ENCODE peak calls at places on chromosomes 7 and 10, in six cellular contexts. One of them, this sample, is unnamed.

GRCh38 chr10:102455893-102456471 is 4.6 kb upstream of the C10orf95 start:
- DNase-seq in adrenal gland: no peak
- DNase-seq in ovary: no peak
- DNase-seq in heart left ventricle: no peak
- DNase-seq in tibial artery: no peak
- DNase-seq in AG04450: peak
- DNase-seq in this sample: no peak

GRCh38 chr10:92656266-92656961 is 33.3 kb upstream of the HHEX start:
- DNase-seq in adrenal gland: no peak
- DNase-seq in ovary: no peak
- DNase-seq in heart left ventricle: no peak
- DNase-seq in tibial artery: no peak
- DNase-seq in AG04450: no peak
- DNase-seq in this sample: no peak

GRCh38 chr10:113521482-113521795 is 31.4 kb upstream of the HABP2 start:
- DNase-seq in adrenal gland: no peak
- DNase-seq in ovary: no peak
- DNase-seq in heart left ventricle: no peak
- DNase-seq in tibial artery: no peak
- DNase-seq in AG04450: no peak
- DNase-seq in this sample: no peak

GRCh38 chr7:36606442-36607205 is 117.7 kb downstream of the AOAH start:
- DNase-seq in adrenal gland: no peak
- DNase-seq in ovary: no peak
- DNase-seq in heart left ventricle: no peak
- DNase-seq in tibial artery: no peak
- DNase-seq in AG04450: no peak
- DNase-seq in this sample: no peak

GRCh38 chr10:87979847-87980246 is 116.4 kb downstream of the PTEN start:
- DNase-seq in adrenal gland: no peak
- DNase-seq in ovary: no peak
- DNase-seq in heart left ventricle: no peak
- DNase-seq in tibial artery: no peak
- DNase-seq in AG04450: no peak
- DNase-seq in this sample: no peak

GRCh38 chr7:66313913-66314568 is 108.9 kb downstream of the TPST1 start:
- DNase-seq in adrenal gland: no peak
- DNase-seq in ovary: no peak
- DNase-seq in heart left ventricle: no peak
- DNase-seq in tibial artery: no peak
- DNase-seq in AG04450: no peak
- DNase-seq in this sample: no peak

GRCh38 chr10:125226823-125227222 is 66.5 kb upstream of the CTBP2 start:
- DNase-seq in adrenal gland: no peak
- DNase-seq in ovary: no peak
- DNase-seq in heart left ventricle: no peak
- DNase-seq in tibial artery: peak
- DNase-seq in AG04450: no peak
- DNase-seq in this sample: no peak

GRCh38 chr7:34735526-34735925 is 77.5 kb downstream of the NPSR1 start:
- DNase-seq in adrenal gland: no peak
- DNase-seq in ovary: no peak
- DNase-seq in heart left ventricle: no peak
- DNase-seq in tibial artery: no peak
- DNase-seq in AG04450: no peak
- DNase-seq in this sample: no peak

GRCh38 chr10:112827091-112827490 is 123.0 kb upstream of the TCF7L2 start:
- DNase-seq in adrenal gland: no peak
- DNase-seq in ovary: no peak
- DNase-seq in heart left ventricle: no peak
- DNase-seq in tibial artery: no peak
- DNase-seq in AG04450: no peak
- DNase-seq in this sample: no peak

GRCh38 chr7:33881316-33881715 is 24.0 kb upstream of the BMPER start:
- DNase-seq in adrenal gland: no peak
- DNase-seq in ovary: no peak
- DNase-seq in heart left ventricle: no peak
- DNase-seq in tibial artery: no peak
- DNase-seq in AG04450: no peak
- DNase-seq in this sample: no peak

GRCh38 chr7:26662646-26663045 is 201.7 kb downstream of the SKAP2 start:
- DNase-seq in adrenal gland: no peak
- DNase-seq in ovary: no peak
- DNase-seq in heart left ventricle: no peak
- DNase-seq in tibial artery: no peak
- DNase-seq in AG04450: no peak
- DNase-seq in this sample: no peak

GRCh38 chr10:7075110-7075509 is 335.7 kb downstream of the SFMBT2 start:
- DNase-seq in adrenal gland: no peak
- DNase-seq in ovary: no peak
- DNase-seq in heart left ventricle: no peak
- DNase-seq in tibial artery: no peak
- DNase-seq in AG04450: no peak
- DNase-seq in this sample: no peak

GRCh38 chr10:79190740-79191261 is 122.0 kb downstream of the ZMIZ1 start:
- DNase-seq in adrenal gland: no peak
- DNase-seq in ovary: no peak
- DNase-seq in heart left ventricle: no peak
- DNase-seq in tibial artery: no peak
- DNase-seq in AG04450: no peak
- DNase-seq in this sample: no peak

GRCh38 chr10:47061776-47062175 is 150.5 kb downstream of the PTPN20 start:
- DNase-seq in adrenal gland: no peak
- DNase-seq in ovary: no peak
- DNase-seq in heart left ventricle: no peak
- DNase-seq in tibial artery: no peak
- DNase-seq in AG04450: no peak
- DNase-seq in this sample: no peak

GRCh38 chr10:90111671-90112070 is 410.3 kb downstream of the KIF20B start:
- DNase-seq in adrenal gland: no peak
- DNase-seq in ovary: no peak
- DNase-seq in heart left ventricle: no peak
- DNase-seq in tibial artery: no peak
- DNase-seq in AG04450: no peak
- DNase-seq in this sample: no peak

GRCh38 chr7:24755541-24756416 is 1.5 kb downstream of the GSDME start:
- DNase-seq in adrenal gland: no peak
- DNase-seq in ovary: no peak
- DNase-seq in heart left ventricle: no peak
- DNase-seq in tibial artery: no peak
- DNase-seq in AG04450: peak
- DNase-seq in this sample: no peak

GRCh38 chr10:62083413-62083794 is 181.9 kb downstream of the ARID5B start:
- DNase-seq in adrenal gland: no peak
- DNase-seq in ovary: no peak
- DNase-seq in heart left ventricle: no peak
- DNase-seq in tibial artery: no peak
- DNase-seq in AG04450: no peak
- DNase-seq in this sample: no peak

GRCh38 chr10:26555719-26556368 is 117.7 kb downstream of the APBB1IP start:
- DNase-seq in adrenal gland: peak
- DNase-seq in ovary: no peak
- DNase-seq in heart left ventricle: no peak
- DNase-seq in tibial artery: peak
- DNase-seq in AG04450: no peak
- DNase-seq in this sample: no peak

GRCh38 chr7:18003286-18003685 is 24.4 kb downstream of the PRPS1L1 start:
- DNase-seq in adrenal gland: no peak
- DNase-seq in ovary: no peak
- DNase-seq in heart left ventricle: no peak
- DNase-seq in tibial artery: no peak
- DNase-seq in AG04450: no peak
- DNase-seq in this sample: no peak

GRCh38 chr10:131027256-131027655 is 284.3 kb downstream of the TCERG1L start:
- DNase-seq in adrenal gland: no peak
- DNase-seq in ovary: no peak
- DNase-seq in heart left ventricle: no peak
- DNase-seq in tibial artery: peak
- DNase-seq in AG04450: no peak
- DNase-seq in this sample: no peak

GRCh38 chr10:121027390-121027789 is 176.2 kb downstream of the WDR11 start:
- DNase-seq in adrenal gland: peak
- DNase-seq in ovary: peak
- DNase-seq in heart left ventricle: no peak
- DNase-seq in tibial artery: no peak
- DNase-seq in AG04450: no peak
- DNase-seq in this sample: no peak

GRCh38 chr7:10225265-10225664 is 748.4 kb upstream of the PHF14 start:
- DNase-seq in adrenal gland: no peak
- DNase-seq in ovary: no peak
- DNase-seq in heart left ventricle: no peak
- DNase-seq in tibial artery: no peak
- DNase-seq in AG04450: no peak
- DNase-seq in this sample: no peak

GRCh38 chr7:81515009-81515408 is 254.8 kb downstream of the HGF start:
- DNase-seq in adrenal gland: no peak
- DNase-seq in ovary: no peak
- DNase-seq in heart left ventricle: no peak
- DNase-seq in tibial artery: no peak
- DNase-seq in AG04450: no peak
- DNase-seq in this sample: no peak

GRCh38 chr10:110671788-110672579 is 27.8 kb downstream of the RBM20 start:
- DNase-seq in adrenal gland: peak
- DNase-seq in ovary: peak
- DNase-seq in heart left ventricle: peak
- DNase-seq in tibial artery: peak
- DNase-seq in AG04450: no peak
- DNase-seq in this sample: peak

GRCh38 chr7:134450296-134451000 is 8.5 kb downstream of the AKR1B1 start:
- DNase-seq in adrenal gland: peak
- DNase-seq in ovary: no peak
- DNase-seq in heart left ventricle: no peak
- DNase-seq in tibial artery: no peak
- DNase-seq in AG04450: no peak
- DNase-seq in this sample: no peak

GRCh38 chr10:27741173-27742091 is 4.2 kb downstream of the MKX start:
- DNase-seq in adrenal gland: no peak
- DNase-seq in ovary: peak
- DNase-seq in heart left ventricle: peak
- DNase-seq in tibial artery: peak
- DNase-seq in AG04450: no peak
- DNase-seq in this sample: peak
- H3K4me3 ChIP-seq in adrenal gland: no peak
- H3K4me3 ChIP-seq in ovary: peak
- H3K4me3 ChIP-seq in heart left ventricle: peak
- H3K4me3 ChIP-seq in tibial artery: peak
- H3K4me3 ChIP-seq in AG04450: peak
- H3K4me3 ChIP-seq in this sample: peak

GRCh38 chr7:149450821-149451220 is 10.0 kb downstream of the ZNF777 start:
- DNase-seq in adrenal gland: no peak
- DNase-seq in ovary: no peak
- DNase-seq in heart left ventricle: no peak
- DNase-seq in tibial artery: no peak
- DNase-seq in AG04450: no peak
- DNase-seq in this sample: no peak
- H3K4me3 ChIP-seq in adrenal gland: no peak
- H3K4me3 ChIP-seq in ovary: no peak
- H3K4me3 ChIP-seq in heart left ventricle: no peak
- H3K4me3 ChIP-seq in tibial artery: no peak
- H3K4me3 ChIP-seq in AG04450: no peak
- H3K4me3 ChIP-seq in this sample: no peak

GRCh38 chr7:1591876-1592275 is 22.0 kb upstream of the PSMG3 start:
- DNase-seq in adrenal gland: no peak
- DNase-seq in ovary: no peak
- DNase-seq in heart left ventricle: no peak
- DNase-seq in tibial artery: no peak
- DNase-seq in AG04450: no peak
- DNase-seq in this sample: no peak

GRCh38 chr7:1593091-1593866 is 23.4 kb upstream of the PSMG3 start:
- DNase-seq in adrenal gland: no peak
- DNase-seq in ovary: no peak
- DNase-seq in heart left ventricle: no peak
- DNase-seq in tibial artery: no peak
- DNase-seq in AG04450: no peak
- DNase-seq in this sample: peak

GRCh38 chr7:1591396-1591795 is 21.6 kb upstream of the PSMG3 start:
- DNase-seq in adrenal gland: no peak
- DNase-seq in ovary: no peak
- DNase-seq in heart left ventricle: no peak
- DNase-seq in tibial artery: no peak
- DNase-seq in AG04450: no peak
- DNase-seq in this sample: no peak

GRCh38 chr7:1590887-1591286 is 21.1 kb upstream of the PSMG3 start:
- DNase-seq in adrenal gland: no peak
- DNase-seq in ovary: no peak
- DNase-seq in heart left ventricle: no peak
- DNase-seq in tibial artery: no peak
- DNase-seq in AG04450: no peak
- DNase-seq in this sample: no peak

GRCh38 chr7:1592299-1592842 is 22.5 kb upstream of the PSMG3 start:
- DNase-seq in adrenal gland: no peak
- DNase-seq in ovary: no peak
- DNase-seq in heart left ventricle: no peak
- DNase-seq in tibial artery: no peak
- DNase-seq in AG04450: no peak
- DNase-seq in this sample: peak
- H3K4me3 ChIP-seq in adrenal gland: no peak
- H3K4me3 ChIP-seq in ovary: no peak
- H3K4me3 ChIP-seq in heart left ventricle: no peak
- H3K4me3 ChIP-seq in tibial artery: no peak
- H3K4me3 ChIP-seq in AG04450: no peak
- H3K4me3 ChIP-seq in this sample: no peak

GRCh38 chr7:104945599-104945956 is 68.4 kb upstream of the KMT2E start:
- DNase-seq in adrenal gland: no peak
- DNase-seq in ovary: no peak
- DNase-seq in heart left ventricle: no peak
- DNase-seq in tibial artery: no peak
- DNase-seq in AG04450: no peak
- DNase-seq in this sample: no peak
- H3K4me3 ChIP-seq in adrenal gland: no peak
- H3K4me3 ChIP-seq in ovary: no peak
- H3K4me3 ChIP-seq in heart left ventricle: no peak
- H3K4me3 ChIP-seq in tibial artery: no peak
- H3K4me3 ChIP-seq in AG04450: no peak
- H3K4me3 ChIP-seq in this sample: no peak

This sample was measured in H7.